ENCODE peak calls at places on chromosomes 11 and 22, in nine cellular contexts. N is neural progenitor cell, H is MM.1S, R is choroid plexus epithelial cell, M is OCI-LY7, I is right cardiac atrium, X is ovary, C is AG04449, K is heart right ventricle. G is an unnamed sample.

GRCh38 chr22:29309332-29310064 is 3.0 kb downstream of the GAS2L1 start:
- DNase-seq in N (no peak), H (no peak), R (no peak), M (no peak), I (peak), X (peak), C (no peak), K (peak), G (peak)

GRCh38 chr11:2700415-2701211 is 819 bp upstream of the KCNQ1OT1 start:
- DNase-seq in N (peak), H (peak), R (no peak), M (peak), I (peak), X (peak), C (no peak), K (peak), G (peak)

GRCh38 chr11:111225871-111226270 is 19.7 kb upstream of the POU2AF2 start:
- DNase-seq in N (no peak), H (no peak), R (no peak), M (no peak), I (no peak), X (no peak), C (no peak), K (no peak), G (no peak)

GRCh38 chr11:121839821-121840220 is 276.2 kb downstream of the BLID start:
- DNase-seq in N (no peak), H (no peak), R (peak), M (no peak), I (no peak), X (no peak), C (peak), K (no peak), G (no peak)

GRCh38 chr11:114124601-114125144 is 65.2 kb downstream of the ZBTB16 start:
- DNase-seq in N (no peak), H (no peak), R (no peak), M (no peak), I (no peak), X (no peak), C (no peak), K (no peak), G (no peak)

GRCh38 chr11:80698646-80699045 is 1257.8 kb upstream of the TENM4 start:
- DNase-seq in N (no peak), H (no peak), R (no peak), M (no peak), I (no peak), X (no peak), C (no peak), K (no peak), G (no peak)

GRCh38 chr11:3959918-3960295 is 104.4 kb downstream of the STIM1 start:
- DNase-seq in N (no peak), H (no peak), R (peak), M (no peak), I (no peak), X (no peak), C (no peak), K (no peak), G (no peak)

GRCh38 chr22:25722223-25723015 is 19.6 kb upstream of the MYO18B start:
- DNase-seq in N (no peak), H (no peak), R (no peak), M (no peak), I (no peak), X (no peak), C (no peak), K (no peak), G (no peak)

GRCh38 chr22:29762263-29762662 is 4.5 kb downstream of the ZMAT5 start:
- DNase-seq in N (no peak), H (no peak), R (no peak), M (no peak), I (no peak), X (no peak), C (no peak), K (no peak), G (no peak)

GRCh38 chr11:61752117-61752924 is at the start of gene MYRF:
- DNase-seq in N (peak), H (peak), R (no peak), M (no peak), I (peak), X (peak), C (no peak), K (peak), G (peak)

GRCh38 chr22:43110444-43110926 is at the start of gene BIK:
- DNase-seq in N (peak), H (peak), R (no peak), M (peak), I (peak), X (peak), C (no peak), K (peak), G (peak)

GRCh38 chr11:46050065-46050464 is 71.2 kb downstream of the PHF21A start:
- DNase-seq in N (peak), H (no peak), R (peak), M (no peak), I (no peak), X (no peak), C (peak), K (no peak), G (peak)

GRCh38 chr11:125886997-125887372 is 483 bp upstream of the HYLS1 start:
- DNase-seq in N (no peak), H (peak), R (peak), M (peak), I (peak), X (peak), C (no peak), K (peak), G (peak)
- H3K4me3 ChIP-seq in N (no peak), H (peak), R (peak), M (peak), I (peak), X (peak), C (peak), K (peak), G (peak)

GRCh38 chr11:70400643-70401042 is 2.3 kb downstream of the CTTN start:
- DNase-seq in N (no peak), H (no peak), R (no peak), M (no peak), I (no peak), X (no peak), C (no peak), K (no peak), G (no peak)
- H3K4me3 ChIP-seq in N (no peak), H (no peak), R (no peak), M (no peak), I (no peak), X (no peak), C (peak), K (no peak), G (no peak)

DNA sequence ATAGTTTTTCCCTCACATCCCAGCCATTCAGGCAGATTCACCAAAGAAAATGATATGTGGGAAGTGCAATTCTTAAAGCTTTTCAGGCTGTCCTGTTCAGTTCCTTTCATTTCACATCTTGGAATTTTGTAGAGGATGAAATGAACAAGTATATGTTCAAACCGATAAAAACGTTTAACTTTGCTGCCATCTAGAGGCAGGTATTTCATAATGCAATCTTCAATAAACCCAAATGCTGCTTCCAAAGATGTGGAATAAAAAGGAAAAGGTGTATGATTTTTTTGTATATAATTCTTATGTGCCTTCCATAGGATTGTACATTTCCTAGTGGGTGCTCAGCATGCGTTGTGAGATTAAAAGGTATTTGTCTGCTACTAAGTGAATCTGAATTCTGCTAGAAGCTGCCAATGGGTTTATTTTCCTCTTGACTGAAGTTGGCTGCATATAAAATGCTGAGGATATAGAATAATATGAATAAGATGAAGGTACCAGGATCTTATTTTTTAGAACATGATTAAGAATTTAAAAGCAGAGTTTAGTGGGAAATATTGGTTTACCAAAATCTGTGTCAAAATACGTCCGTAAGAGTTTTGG is 199.3 kb downstream of the PGR start:
- DNase-seq in N (peak), H (peak), R (peak), M (peak), I (no peak), X (no peak), C (peak), K (no peak), G (no peak)
- H3K4me3 ChIP-seq in N (no peak), H (no peak), R (peak), M (no peak), I (no peak), X (no peak), C (no peak), K (no peak), G (no peak)

DNA sequence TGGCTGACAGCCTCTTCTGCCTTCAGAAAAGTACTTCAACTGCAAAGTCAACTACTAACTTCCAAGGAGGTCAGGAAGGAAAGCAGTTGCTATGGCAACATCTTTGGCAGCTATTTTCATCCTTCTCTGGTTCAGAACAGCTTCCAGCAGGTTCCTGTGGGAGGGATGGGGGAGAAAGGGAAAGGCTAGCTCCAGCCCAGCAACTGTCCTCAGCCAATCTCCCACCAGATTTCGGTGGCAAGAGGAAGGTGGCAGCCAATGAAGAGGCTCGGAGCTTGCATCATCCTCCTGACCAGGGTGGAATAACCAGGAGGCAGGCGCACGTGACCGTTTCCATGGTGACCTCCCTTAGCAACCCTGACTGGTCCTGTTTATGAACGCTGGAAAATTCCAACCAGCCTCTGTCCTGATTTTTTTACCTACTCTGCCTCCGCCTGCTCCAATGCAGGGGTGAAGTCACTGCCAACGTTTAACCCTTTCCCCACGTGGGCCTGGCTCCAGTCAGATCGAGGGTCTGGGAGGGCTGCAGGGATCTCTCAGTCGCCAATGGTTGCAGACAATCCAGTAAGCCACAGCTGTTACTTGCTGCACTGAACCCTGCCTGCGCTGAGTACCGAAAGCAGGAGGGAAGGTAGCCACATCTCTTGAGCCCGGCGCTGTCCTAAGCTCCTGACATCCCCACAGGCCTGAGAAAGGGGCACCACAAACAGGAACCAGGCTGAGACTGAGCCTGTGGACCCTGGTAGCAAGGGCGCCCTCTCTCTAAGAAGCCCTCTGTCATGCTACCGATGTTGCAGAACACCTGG is 11.2 kb upstream of the MALAT1 start:
- DNase-seq in N (peak), H (peak), R (peak), M (peak), I (peak), X (peak), C (peak), K (peak), G (peak)
- H3K4me3 ChIP-seq in N (peak), H (peak), R (peak), M (peak), I (no peak), X (peak), C (peak), K (no peak), G (peak)

DNA sequence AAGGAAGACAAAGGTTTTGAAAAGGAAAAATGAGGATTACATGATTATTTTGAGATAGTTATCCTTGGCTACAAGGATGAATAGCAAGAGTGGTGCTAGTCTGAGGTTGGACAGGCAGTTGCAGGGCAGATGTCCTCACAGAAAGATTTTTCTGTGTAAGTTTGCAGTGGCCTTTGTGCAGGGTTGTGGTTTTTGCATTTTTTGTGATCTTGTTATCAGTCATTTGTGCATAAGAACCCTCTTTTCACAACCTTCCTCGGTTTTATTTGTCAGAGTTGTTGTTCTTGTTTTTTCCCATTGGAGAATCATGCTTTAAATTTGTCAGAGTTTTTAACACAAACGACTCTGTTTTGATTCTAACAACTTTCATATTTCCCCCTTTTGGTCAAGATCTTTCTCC is 1.4 kb downstream of the CCDC134 start:
- DNase-seq in N (no peak), H (no peak), R (no peak), M (no peak), I (no peak), X (no peak), C (no peak), K (no peak), G (no peak)
- H3K4me3 ChIP-seq in N (peak), H (peak), R (no peak), M (peak), I (no peak), X (no peak), C (peak), K (no peak), G (peak)